ENCODE peak calls at places on chromosomes 1 and 21, in four cellular contexts. P is activated T-helper 1 cell treated with anti-CD3 and anti-CD28 coated beads, Interleukin-2, amount 50 U/mL, for 16 hours; W is ureter; I is A549. D is an unnamed sample.

GRCh38 chr21:15495965-15496364 is 233.8 kb upstream of the USP25 start:
- DNase-seq in I (no peak), W (no peak), P (no peak), D (no peak)

GRCh38 chr1:13623021-13623637 is 39.5 kb downstream of the PDPN start:
- DNase-seq in I (no peak), P (no peak), W (no peak), D (no peak)

GRCh38 chr1:162899422-162900168 is 38.6 kb upstream of the CCDC190 start:
- DNase-seq in I (no peak), P (no peak), W (no peak), D (no peak)

GRCh38 chr1:93349231-93350135 is 3.8 kb downstream of the DR1 start:
- DNase-seq in I (no peak), W (no peak), P (no peak), D (no peak)

GRCh38 chr21:43354016-43354420 is 72.9 kb downstream of the SIK1 start:
- DNase-seq in P (no peak), I (no peak), W (no peak), D (no peak)

GRCh38 chr1:65389296-65389695 is 31.2 kb upstream of the LEPR start:
- DNase-seq in I (no peak), P (no peak), W (no peak), D (no peak)

GRCh38 chr1:98351506-98352038 is 309.9 kb upstream of the SNX7 start:
- DNase-seq in W (no peak), P (no peak), I (no peak), D (no peak)

GRCh38 chr1:233721003-233721595 is 107.2 kb downstream of the KCNK1 start:
- DNase-seq in I (peak; percentile 34), W (no peak), P (no peak), D (no peak)

GRCh38 chr1:209267968-209268367 is 315.5 kb upstream of the CAMK1G start:
- DNase-seq in P (no peak), I (no peak), W (no peak), D (no peak)

GRCh38 chr1:9878421-9878820 is 31.6 kb downstream of the CTNNBIP1 start:
- DNase-seq in I (no peak), P (no peak), W (no peak), D (no peak)

GRCh38 chr1:110310300-110310699 is 28.9 kb upstream of the RBM15 start:
- DNase-seq in I (no peak), W (no peak), P (no peak), D (no peak)

GRCh38 chr1:228279011-228279721 is 71.3 kb downstream of the OBSCN start:
- DNase-seq in W (peak; percentile 39), P (no peak), I (no peak), D (peak; percentile 14)

GRCh38 chr1:240107058-240107684 is 15.5 kb downstream of the FMN2 start:
- DNase-seq in W (no peak), I (no peak), P (no peak), D (no peak)